ENCODE peak calls at places on chromosomes 6 and 20, in eight cellular contexts. C is nephron progenitor cell, E is fibroblast of pulmonary artery, D is thyroid gland, B is fibroblast of villous mesenchyme, I is AG04449, N is AG09319, M is GM12865. Z is an unnamed sample.

GRCh38 chr6:139588076-139588639 is 213.7 kb upstream of the CITED2 start:
- DNase-seq in E (peak), M (no peak), D (peak), I (no peak), C (no peak), B (peak), N (peak), Z (no peak)

GRCh38 chr20:15011631-15012030 is 674.2 kb upstream of the FLRT3 start:
- DNase-seq in N (no peak), B (no peak), C (no peak), E (no peak), I (no peak), D (no peak), M (no peak), Z (no peak)

GRCh38 chr20:44756011-44756688 is 10.5 kb downstream of the KCNK15 start:
- DNase-seq in D (no peak), M (no peak), I (no peak), B (no peak), E (no peak), N (no peak), C (no peak), Z (no peak)

GRCh38 chr20:23063573-23063972 is 14.1 kb upstream of the THBD start:
- DNase-seq in C (no peak), N (no peak), E (peak), B (no peak), I (no peak), M (no peak), D (no peak), Z (no peak)

GRCh38 chr20:37898301-37899104 is 4.4 kb upstream of the VSTM2L start:
- DNase-seq in N (no peak), D (no peak), E (no peak), I (no peak), B (no peak), M (no peak), C (no peak), Z (no peak)

GRCh38 chr20:6122873-6123649 is at the start of gene FERMT1:
- DNase-seq in B (peak), I (no peak), C (peak), N (peak), D (peak), E (peak), M (peak), Z (no peak)

GRCh38 chr20:10922941-10923340 is 249.1 kb upstream of the JAG1 start:
- DNase-seq in B (peak), C (no peak), M (no peak), N (peak), D (no peak), E (peak), I (peak), Z (no peak)

GRCh38 chr20:32050851-32051556 is 1.0 kb upstream of the HCK start:
- DNase-seq in I (no peak), M (peak), E (no peak), D (no peak), C (peak), B (no peak), N (no peak), Z (no peak)

GRCh38 chr6:108167449-108167903 is 1.7 kb downstream of the NR2E1 start:
- DNase-seq in D (no peak), C (peak), E (no peak), I (no peak), N (no peak), B (no peak), M (no peak), Z (no peak)

GRCh38 chr6:157625764-157626163 is 197.3 kb upstream of the SNX9 start:
- DNase-seq in D (no peak), M (peak), C (no peak), B (peak), E (no peak), N (no peak), I (no peak), Z (no peak)

DNA sequence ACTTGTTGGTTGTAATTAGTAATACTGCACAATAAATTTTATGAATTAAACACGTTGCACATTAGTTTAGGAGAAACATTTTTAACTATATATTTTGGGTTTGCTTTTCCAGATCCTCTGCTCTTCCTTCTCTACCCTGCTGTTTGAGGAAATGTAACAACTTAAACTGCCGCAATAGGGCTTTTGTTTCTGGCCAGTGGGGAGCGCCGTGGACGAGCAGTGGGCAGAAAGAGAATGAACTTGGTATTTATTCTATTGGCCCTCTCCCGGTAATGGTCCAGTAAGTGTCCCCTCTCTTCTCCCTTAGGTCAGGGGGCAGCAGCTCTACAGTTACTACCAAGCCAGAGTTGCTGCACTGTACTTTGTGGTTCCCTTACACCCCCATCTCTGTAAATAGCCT is 35.2 kb upstream of the EPHA7 start:
- DNase-seq in I (no peak), M (no peak), D (no peak), C (no peak), N (no peak), E (no peak), B (no peak), Z (no peak)
- TF ChIP-seq CTCF in I (no peak), M (no peak), D (no peak), C (no peak), N (no peak), E (no peak), B (no peak), Z (no peak)

DNA sequence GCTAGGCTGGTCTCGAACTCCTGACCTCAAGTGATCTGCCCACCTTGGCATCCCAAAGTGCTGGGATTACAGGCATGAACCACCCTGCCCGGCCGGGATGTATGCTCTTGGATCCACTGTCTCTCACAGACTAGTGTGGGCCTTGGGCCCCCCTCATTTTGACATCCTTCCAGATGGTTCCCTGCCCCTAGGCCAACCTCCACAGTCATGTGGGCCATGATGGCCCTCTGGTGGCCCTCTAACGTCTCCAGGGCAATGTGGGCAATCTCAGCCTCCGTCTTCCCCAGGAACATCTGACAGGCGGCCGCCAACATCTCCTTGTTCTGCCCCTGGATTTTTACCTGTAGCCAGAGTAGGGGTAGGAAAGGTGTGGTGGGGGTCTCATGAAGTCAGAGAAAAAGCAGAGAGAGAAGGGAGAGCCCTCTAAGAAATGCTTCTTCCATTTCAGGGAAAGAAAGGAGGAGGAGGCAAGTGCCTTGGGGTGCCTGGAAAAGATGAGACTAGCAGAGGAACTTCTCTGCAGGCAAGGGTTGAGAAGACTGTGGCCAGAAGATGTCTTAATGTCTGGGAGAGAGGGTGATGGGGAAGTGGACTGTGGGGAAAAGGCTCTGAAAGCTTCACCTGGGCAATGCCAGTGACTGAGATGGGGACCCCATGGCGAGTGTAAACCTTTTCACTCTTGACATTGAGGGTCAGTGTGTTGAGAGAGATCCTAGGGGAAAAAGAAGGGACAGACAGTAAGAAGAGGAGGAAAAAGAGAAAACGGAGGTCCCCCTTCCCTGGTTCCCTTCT is 1.3 kb downstream of the FLOT1 start:
- DNase-seq in B (no peak), C (no peak), N (no peak), D (no peak), E (peak), I (no peak), M (peak), Z (no peak)
- TF ChIP-seq CTCF in B (no peak), C (no peak), N (no peak), D (no peak), E (no peak), I (no peak), M (no peak), Z (no peak)

DNA sequence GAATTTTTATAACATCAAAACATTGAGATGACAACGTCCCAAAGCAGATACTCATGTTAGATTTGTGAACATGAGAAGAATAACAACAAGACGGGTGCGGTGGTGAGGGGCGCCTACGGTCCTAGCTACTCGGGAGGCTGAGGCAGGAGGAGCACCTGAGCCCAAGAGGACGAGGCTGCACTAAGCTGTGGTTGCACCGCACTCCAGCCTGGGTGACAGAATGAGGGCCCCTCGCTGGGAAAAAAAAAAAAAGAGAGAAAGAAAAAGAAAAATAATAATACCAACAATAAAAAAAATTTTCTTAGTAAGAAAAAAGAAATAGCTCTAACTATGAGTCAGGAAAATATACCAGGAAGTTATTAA is 15.1 kb downstream of the TCFL5 start:
- DNase-seq in N (no peak), E (no peak), C (no peak), B (no peak), M (no peak), I (no peak), D (no peak), Z (no peak)
- TF ChIP-seq CTCF in N (no peak), E (no peak), C (no peak), B (no peak), M (no peak), I (no peak), D (no peak), Z (no peak)

DNA sequence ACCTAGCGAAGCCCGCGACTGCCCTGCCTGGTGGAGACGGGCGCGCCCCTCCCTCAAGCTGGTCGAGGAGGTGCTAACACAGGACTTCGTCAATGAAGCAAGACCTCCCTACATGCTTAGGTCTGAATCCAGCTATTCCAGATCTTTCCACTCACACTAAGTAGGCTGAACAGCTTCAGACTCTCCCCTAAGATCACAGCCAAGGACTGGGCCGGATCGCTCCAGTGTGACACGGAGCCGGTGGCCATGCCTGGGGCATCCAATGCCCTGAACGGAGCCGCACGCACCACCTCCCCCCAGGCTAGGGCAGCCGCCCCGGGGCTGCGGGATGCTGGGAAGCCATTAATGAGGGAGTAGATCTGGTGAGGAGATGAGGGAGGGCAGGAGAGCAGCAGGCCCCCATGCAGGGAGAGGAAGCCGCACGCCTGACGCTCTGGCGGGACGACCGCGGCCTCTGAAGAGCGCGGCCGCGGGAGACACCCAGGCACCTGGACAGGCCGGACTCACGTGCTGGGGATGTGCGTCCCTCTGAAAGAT is 200.0 kb downstream of the WDR27 start:
- DNase-seq in N (no peak), B (no peak), D (no peak), E (no peak), M (no peak), C (no peak), I (no peak), Z (no peak)
- TF ChIP-seq CTCF in N (no peak), B (no peak), D (no peak), E (no peak), M (no peak), C (no peak), I (no peak), Z (no peak)

GRCh38 chr6:57221936-57222683 is at the start of gene RAB23:
- DNase-seq in M (peak), B (peak), C (peak), E (peak), I (no peak), D (peak), N (peak), Z (no peak)
- TF ChIP-seq CTCF in M (no peak), B (no peak), C (no peak), E (no peak), I (no peak), D (no peak), N (no peak), Z (no peak)

GRCh38 chr20:60967431-60968316 is 284.4 kb upstream of the CDH4 start:
- DNase-seq in C (no peak), E (no peak), I (no peak), M (no peak), N (no peak), B (no peak), D (no peak), Z (no peak)

GRCh38 chr20:60968853-60969720 is 283.0 kb upstream of the CDH4 start:
- DNase-seq in C (no peak), E (no peak), B (no peak), M (no peak), D (no peak), N (no peak), I (no peak), Z (no peak)

GRCh38 chr20:60964911-60965310 is 287.1 kb upstream of the CDH4 start:
- DNase-seq in N (no peak), B (no peak), M (no peak), C (no peak), D (no peak), I (no peak), E (no peak), Z (no peak)

GRCh38 chr20:60966766-60967165 is 285.3 kb upstream of the CDH4 start:
- DNase-seq in M (no peak), I (no peak), N (no peak), D (no peak), E (no peak), C (no peak), B (no peak), Z (no peak)

GRCh38 chr20:60966031-60966430 is 286.0 kb upstream of the CDH4 start:
- DNase-seq in B (no peak), E (no peak), C (no peak), I (no peak), M (no peak), D (no peak), N (no peak), Z (no peak)
- TF ChIP-seq CTCF in B (no peak), E (no peak), C (no peak), I (no peak), M (no peak), D (no peak), N (no peak), Z (no peak)

GRCh38 chr20:62400021-62400420 is 7.1 kb downstream of the CABLES2 start:
- DNase-seq in C (no peak), I (no peak), D (no peak), N (no peak), E (no peak), M (no peak), B (no peak), Z (no peak)

GRCh38 chr20:62402456-62402855 is 4.6 kb downstream of the CABLES2 start:
- DNase-seq in I (no peak), E (no peak), N (no peak), B (no peak), M (no peak), D (no peak), C (no peak), Z (no peak)

GRCh38 chr20:62400541-62400940 is 6.5 kb downstream of the CABLES2 start:
- DNase-seq in E (no peak), B (no peak), D (no peak), C (no peak), N (no peak), M (no peak), I (no peak), Z (no peak)

GRCh38 chr20:62403331-62403730 is 3.8 kb downstream of the CABLES2 start:
- DNase-seq in N (no peak), B (no peak), C (no peak), E (no peak), D (no peak), I (no peak), M (no peak), Z (no peak)

GRCh38 chr20:62401331-62401779 is 5.7 kb downstream of the CABLES2 start:
- DNase-seq in I (no peak), C (peak), B (no peak), N (no peak), M (no peak), D (no peak), E (no peak), Z (no peak)
- TF ChIP-seq CTCF in I (no peak), C (peak), B (peak), N (no peak), M (no peak), D (no peak), E (peak), Z (no peak)

DNA sequence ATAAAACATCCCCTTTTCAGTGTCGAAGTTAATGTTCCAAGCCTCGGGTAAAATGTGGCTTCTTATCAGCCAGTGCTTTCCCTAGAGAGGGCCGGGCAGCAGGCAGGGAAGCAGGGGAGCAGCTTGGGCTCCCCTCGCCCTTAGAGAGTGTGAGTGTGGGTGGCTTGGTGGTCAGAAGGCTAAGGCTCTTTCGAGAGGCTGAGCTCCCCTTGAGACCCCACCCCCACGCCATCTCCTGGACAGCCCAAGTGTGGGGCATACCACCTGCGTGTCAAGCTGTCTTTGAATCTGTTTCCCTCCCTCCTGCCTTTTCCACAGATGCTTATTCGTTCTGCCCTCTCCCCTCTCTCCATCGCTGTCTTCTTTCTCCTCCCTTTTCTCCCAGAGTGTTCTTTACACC is 95.1 kb upstream of the FOXP4 start:
- DNase-seq in M (no peak), I (no peak), N (no peak), D (no peak), C (peak), E (no peak), B (no peak), Z (no peak)
- TF ChIP-seq CTCF in M (no peak), I (peak), N (no peak), D (no peak), C (no peak), E (no peak), B (peak), Z (no peak)

DNA sequence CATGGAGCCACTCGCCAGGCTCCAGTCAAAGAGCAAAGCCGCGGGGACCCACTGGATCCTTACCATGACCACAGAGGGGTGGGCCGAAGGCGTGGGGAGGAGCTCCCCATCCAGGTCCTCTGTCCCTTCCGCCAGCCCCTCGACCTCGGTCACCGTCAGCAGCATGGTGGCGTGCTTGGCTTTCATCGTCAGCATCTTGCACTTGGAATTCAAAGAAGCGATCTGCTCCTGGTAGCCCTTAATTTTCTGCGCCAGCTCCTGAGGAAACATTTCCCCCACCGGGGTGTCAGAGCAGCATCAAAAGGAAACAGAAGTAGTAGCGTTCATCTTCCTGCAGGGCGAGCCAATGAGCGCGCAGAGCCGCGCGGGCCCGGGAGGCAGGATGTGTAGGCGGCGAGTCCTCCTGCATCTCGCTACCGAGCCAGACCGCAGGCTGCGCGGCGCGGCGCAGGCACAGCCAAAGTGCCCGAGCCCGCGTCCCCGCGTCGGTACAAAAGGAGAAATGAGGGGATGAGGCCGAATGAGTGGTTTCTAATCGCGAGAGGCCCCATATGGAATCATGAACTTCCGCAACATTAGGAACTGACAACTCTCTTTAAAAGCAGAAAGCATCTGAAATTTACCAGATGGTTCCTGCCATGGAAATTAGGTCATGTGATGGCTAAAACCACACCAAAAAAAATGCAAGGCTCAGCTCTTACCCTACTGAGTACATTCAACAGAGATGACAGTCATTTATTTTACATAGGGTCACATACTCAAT is 335.2 kb downstream of the SYNE1 start:
- DNase-seq in E (peak), D (peak), N (peak), I (no peak), C (peak), B (peak), M (peak), Z (peak)
- TF ChIP-seq CTCF in E (peak), D (peak), N (peak), I (peak), C (peak), B (peak), M (peak), Z (peak)